ENCODE peak calls at places on chromosome 5, in six cellular contexts. X is stimulated activated CD4-positive, alpha-beta T cell treated with anti-CD3 and anti-CD28 coated beads, Interleukin-12 subunit alpha, Interleukin-12 subunit beta, amount 100 ng/mL, for 48 hours; S is activated CD4-positive, alpha-beta memory T cell treated with anti-CD3 and anti-CD28 coated beads, Interleukin-2, amount 10 ng/mL, durations not matched to agents 7 days and 5 days; M is suprapubic skin; T is C1 segment of cervical spinal cord; C is effector memory CD4-positive, alpha-beta T cell. O is an unnamed sample.

GRCh38 chr5:133331866-133332731 is 280.2 kb downstream of the FSTL4 start:
- DNase-seq in X (no peak), S (no peak), M (no peak), T (no peak), C (no peak), O (no peak)

GRCh38 chr5:159316519-159317383 is 13.5 kb downstream of the IL12B start:
- DNase-seq in X (peak; percentile 14), S (peak; percentile 56), M (no peak), T (no peak), C (no peak), O (peak; percentile 22)

GRCh38 chr5:93570294-93571110 is 10.5 kb downstream of the NR2F1-AS1 start:
- DNase-seq in X (no peak), S (no peak), M (no peak), T (no peak), C (no peak), O (no peak)

GRCh38 chr5:35131723-35132122 is 84.0 kb upstream of the AGXT2 start:
- DNase-seq in X (no peak), S (no peak), M (no peak), T (no peak), C (no peak), O (no peak)

GRCh38 chr5:142618125-142618524 is 67.8 kb downstream of the FGF1 start:
- DNase-seq in X (peak; percentile 24), S (peak; percentile 37), M (no peak), T (no peak), C (no peak), O (peak; percentile 78)

GRCh38 chr5:89211836-89212235 is 328.9 kb upstream of the MEF2C start:
- DNase-seq in X (no peak), S (no peak), M (no peak), T (no peak), C (no peak), O (no peak)

GRCh38 chr5:76389513-76390154 is 13.5 kb upstream of the IQGAP2 start:
- DNase-seq in X (no peak), S (no peak), M (no peak), T (no peak), C (no peak), O (no peak)

GRCh38 chr5:134132372-134133212 is 18.1 kb downstream of the TCF7 start:
- DNase-seq in X (no peak), S (peak; percentile 68), M (peak; percentile 54), T (no peak), C (peak; percentile 85), O (no peak)

GRCh38 chr5:71596169-71596568 is 9.0 kb downstream of the MCCC2 start:
- DNase-seq in X (no peak), S (no peak), M (no peak), T (no peak), C (no peak), O (no peak)

GRCh38 chr5:136133416-136134383 is 1.1 kb downstream of the SMAD5 start:
- DNase-seq in X (no peak), S (peak; percentile 22), M (peak; percentile 87), T (no peak), C (no peak), O (no peak)

GRCh38 chr5:113546711-113547159 is 33.2 kb downstream of the YTHDC2 start:
- DNase-seq in X (no peak), S (no peak), M (no peak), T (no peak), C (no peak), O (peak; percentile 15)

GRCh38 chr5:32168460-32169033 is 5.6 kb downstream of the GOLPH3 start:
- DNase-seq in X (no peak), S (no peak), M (no peak), T (no peak), C (no peak), O (no peak)

GRCh38 chr5:132386644-132387286 is 17.3 kb downstream of the SLC22A5 start:
- DNase-seq in X (peak; percentile 69), S (peak; percentile 83), M (peak; percentile 87), T (peak; percentile 50), C (peak; percentile 57), O (no peak)

GRCh38 chr5:179294131-179294780 is 51.0 kb downstream of the ADAMTS2 start:
- DNase-seq in X (no peak), S (no peak), M (peak; percentile 74), T (no peak), C (no peak), O (no peak)

GRCh38 chr5:155308289-155308688 is 294.7 kb downstream of the KIF4B start:
- DNase-seq in X (no peak), S (no peak), M (no peak), T (no peak), C (no peak), O (no peak)

GRCh38 chr5:79042188-79042587 is 27.3 kb downstream of the DMGDH start:
- DNase-seq in X (no peak), S (no peak), M (no peak), T (no peak), C (no peak), O (no peak)

GRCh38 chr5:158485604-158486081 is 614.1 kb downstream of the EBF1 start:
- DNase-seq in X (no peak), S (no peak), M (peak; percentile 79), T (no peak), C (no peak), O (peak; percentile 76)

GRCh38 chr5:108212775-108213346 is 169.0 kb downstream of the FBXL17 start:
- DNase-seq in X (no peak), S (no peak), M (no peak), T (no peak), C (no peak), O (no peak)

GRCh38 chr5:74056102-74056788 is 430.2 kb downstream of the ARHGEF28 start:
- DNase-seq in X (no peak), S (no peak), M (no peak), T (no peak), C (no peak), O (no peak)

GRCh38 chr5:96968074-96968473 is 32.2 kb downstream of the LNPEP start:
- DNase-seq in X (no peak), S (no peak), M (no peak), T (no peak), C (no peak), O (peak; percentile 21)

GRCh38 chr5:169149317-169149716 is 151.6 kb downstream of the SLIT3 start:
- DNase-seq in X (no peak), S (no peak), M (no peak), T (no peak), C (no peak), O (no peak)

GRCh38 chr5:166165600-166165999 is 2125.8 kb upstream of the WWC1 start:
- DNase-seq in X (no peak), S (no peak), M (no peak), T (no peak), C (no peak), O (no peak)

GRCh38 chr5:172110921-172111873 is 76.8 kb downstream of the STK10 start:
- DNase-seq in X (peak; percentile 77), S (peak; percentile 88), M (no peak), T (no peak), C (peak; percentile 68), O (no peak)

GRCh38 chr5:14185336-14186131 is 42.4 kb downstream of the TRIO start:
- DNase-seq in X (no peak), S (no peak), M (no peak), T (peak; percentile 33), C (no peak), O (no peak)

GRCh38 chr5:53071738-53072137 is 37.8 kb downstream of the MOCS2 start:
- DNase-seq in X (no peak), S (no peak), M (no peak), T (no peak), C (no peak), O (peak; percentile 46)

GRCh38 chr5:61790678-61791077 is 458.6 kb downstream of the ZSWIM6 start:
- DNase-seq in X (no peak), S (no peak), M (no peak), T (no peak), C (no peak), O (no peak)